ENCODE peak calls at places on chromosomes 3 and 15, in six cellular contexts. X is activated effector memory CD4-positive, alpha-beta T cell treated with anti-CD3 and anti-CD28 coated beads, Interleukin-2, amount 50 U/mL, for 16 hours; T is brain pericyte; P is CD4-positive, CD25-positive, alpha-beta regulatory T cell; E is foreskin fibroblast; B is central memory CD8-positive, alpha-beta T cell. G is an unnamed sample.

GRCh38 chr15:90106522-90107117 is 4.4 kb upstream of the IDH2 start:
- DNase-seq in X (no peak), T (no peak), P (no peak), E (peak), B (no peak), G (no peak)

GRCh38 chr3:184549793-184550585 is 11.6 kb upstream of the EPHB3 start:
- DNase-seq in X (no peak), T (no peak), P (no peak), E (no peak), B (no peak), G (no peak)

GRCh38 chr15:77659350-77660321 is 26.9 kb upstream of the LINGO1 start:
- DNase-seq in X (no peak), T (no peak), P (no peak), E (peak), B (no peak), G (no peak)

GRCh38 chr15:65937476-65937875 is 68.2 kb downstream of the RAB11A start:
- DNase-seq in X (no peak), T (no peak), P (no peak), E (peak), B (no peak), G (no peak)

GRCh38 chr3:20511863-20512262 is 325.9 kb upstream of the SGO1 start:
- DNase-seq in X (no peak), T (peak), P (no peak), E (peak), B (no peak), G (no peak)

GRCh38 chr3:105915524-105915923 is 46.7 kb upstream of the CBLB start:
- DNase-seq in X (no peak), T (no peak), P (no peak), E (peak), B (no peak), G (no peak)

GRCh38 chr3:4774531-4774930 is 204.7 kb upstream of the BHLHE40 start:
- DNase-seq in X (no peak), T (no peak), P (no peak), E (no peak), B (no peak), G (no peak)

GRCh38 chr15:26661727-26662126 is 111.1 kb downstream of the GABRB3 start:
- DNase-seq in X (no peak), T (no peak), P (no peak), E (no peak), B (no peak), G (no peak)

GRCh38 chr15:79002631-79003030 is 57.8 kb upstream of the CTSH start:
- DNase-seq in X (no peak), T (no peak), P (no peak), E (peak), B (no peak), G (no peak)

GRCh38 chr15:73888224-73889041 is 15.1 kb downstream of the TBC1D21 start:
- DNase-seq in X (peak), T (no peak), P (no peak), E (no peak), B (no peak), G (no peak)

GRCh38 chr3:42020681-42021307 is 58.9 kb upstream of the ULK4 start:
- DNase-seq in X (no peak), T (no peak), P (no peak), E (peak), B (no peak), G (no peak)

GRCh38 chr3:31361391-31362273 is 171.1 kb upstream of the STT3B start:
- DNase-seq in X (no peak), T (no peak), P (no peak), E (peak), B (no peak), G (no peak)

GRCh38 chr3:51671090-51672082 is at the start of gene TEX264:
- DNase-seq in X (peak), T (no peak), P (peak), E (peak), B (peak), G (peak)

GRCh38 chr3:183488343-183488742 is 59.9 kb upstream of the MCF2L2 start:
- DNase-seq in X (no peak), T (no peak), P (no peak), E (no peak), B (no peak), G (no peak)

GRCh38 chr15:65920121-65920520 is 50.8 kb downstream of the RAB11A start:
- DNase-seq in X (no peak), T (no peak), P (no peak), E (no peak), B (no peak), G (no peak)

GRCh38 chr3:102434715-102435114 is at the start of gene ZPLD1:
- DNase-seq in X (no peak), T (no peak), P (no peak), E (no peak), B (no peak), G (no peak)

GRCh38 chr15:25768271-25768670 is 94.9 kb downstream of the ATP10A start:
- DNase-seq in X (no peak), T (no peak), P (no peak), E (no peak), B (no peak), G (no peak)

GRCh38 chr3:136277634-136278033 is 27.5 kb downstream of the PCCB start:
- DNase-seq in X (no peak), T (no peak), P (no peak), E (no peak), B (no peak), G (no peak)

GRCh38 chr3:188698436-188698835 is 473.3 kb upstream of the TPRG1 start:
- DNase-seq in X (no peak), T (no peak), P (no peak), E (no peak), B (no peak), G (no peak)

GRCh38 chr3:49734752-49735151 is 11.0 kb upstream of the GMPPB start:
- DNase-seq in X (no peak), T (no peak), P (no peak), E (no peak), B (no peak), G (no peak)

GRCh38 chr3:362939-363338 is 166.4 kb downstream of the CHL1 start:
- DNase-seq in X (no peak), T (no peak), P (no peak), E (no peak), B (no peak), G (no peak)

GRCh38 chr15:34038023-34038403 is 991 bp downstream of the AVEN start:
- DNase-seq in X (no peak), T (no peak), P (no peak), E (no peak), B (no peak), G (no peak)

GRCh38 chr3:99974989-99975388 is 139.3 kb downstream of the FILIP1L start:
- DNase-seq in X (no peak), T (no peak), P (no peak), E (no peak), B (no peak), G (no peak)

GRCh38 chr3:124409650-124410275 is 320.5 kb upstream of the UMPS start:
- DNase-seq in X (no peak), T (no peak), P (no peak), E (no peak), B (no peak), G (no peak)

GRCh38 chr15:100900136-100900894 is 18.8 kb upstream of the LRRK1 start:
- DNase-seq in X (no peak), T (no peak), P (no peak), E (no peak), B (no peak), G (no peak)

GRCh38 chr15:61011576-61012336 is 217.3 kb downstream of the RORA start:
- DNase-seq in X (no peak), T (no peak), P (no peak), E (no peak), B (no peak), G (no peak)

GRCh38 chr3:185371683-185372082 is 8.7 kb downstream of the MAP3K13 start:
- DNase-seq in X (no peak), T (no peak), P (no peak), E (no peak), B (no peak), G (no peak)

GRCh38 chr3:124492824-124493223 is 237.4 kb upstream of the UMPS start:
- DNase-seq in X (no peak), T (no peak), P (no peak), E (peak), B (no peak), G (no peak)

GRCh38 chr15:25684521-25685215 is 178.5 kb downstream of the ATP10A start:
- DNase-seq in X (no peak), T (no peak), P (no peak), E (peak), B (no peak), G (no peak)

GRCh38 chr15:44068346-44068745 is 126.7 kb downstream of the FRMD5 start:
- DNase-seq in X (no peak), T (no peak), P (no peak), E (no peak), B (no peak), G (no peak)

GRCh38 chr3:196322-197153 is at the start of gene CHL1:
- DNase-seq in X (no peak), T (no peak), P (no peak), E (no peak), B (no peak), G (no peak)

GRCh38 chr3:13494463-13495350 is 14.6 kb downstream of the HDAC11 start:
- DNase-seq in X (no peak), T (no peak), P (no peak), E (peak), B (no peak), G (no peak)

GRCh38 chr3:46406786-46407611 is at the start of the genes CCR5AS and CCRL2:
- DNase-seq in X (peak), T (peak), P (peak), E (peak), B (peak), G (peak)

GRCh38 chr3:47617061-47618010 is 38.7 kb upstream of the CSPG5 start:
- DNase-seq in X (no peak), T (no peak), P (no peak), E (no peak), B (no peak), G (no peak)

GRCh38 chr3:109806929-109807328 is 469.6 kb upstream of the DPPA4 start:
- DNase-seq in X (peak), T (no peak), P (peak), E (peak), B (no peak), G (peak)

GRCh38 chr15:66573719-66574641 is 8.2 kb upstream of the LCTL start:
- DNase-seq in X (no peak), T (no peak), P (no peak), E (peak), B (no peak), G (no peak)

GRCh38 chr3:64642327-64643151 is 45.3 kb downstream of the ADAMTS9 start:
- DNase-seq in X (no peak), T (no peak), P (no peak), E (peak), B (no peak), G (no peak)

GRCh38 chr15:75198560-75199346 is 2.9 kb upstream of the C15orf39 start:
- DNase-seq in X (no peak), T (no peak), P (peak), E (no peak), B (no peak), G (peak)

GRCh38 chr3:34942256-34942655 is 697.1 kb upstream of the ARPP21 start:
- DNase-seq in X (no peak), T (no peak), P (no peak), E (no peak), B (no peak), G (no peak)

GRCh38 chr15:41125950-41126642 is 10.0 kb upstream of the INO80 start:
- DNase-seq in X (no peak), T (no peak), P (no peak), E (no peak), B (no peak), G (peak)

G was measured in central memory CD4-positive, alpha-beta T cell.